ENCODE peak calls at places on chromosomes 13 and 19, in eight cellular contexts. U is uterus, I is tibial nerve, V is ovary, Y is heart left ventricle, K is spleen, A is adrenal gland, R is right lobe of liver. Z is an unnamed sample. For H3K36me3, the result is how much of the 10 kb centered on the place peaks cover.

GRCh38 chr19:2983351-2984195 is 6.2 kb downstream of the TLE6 start:
- DNase-seq in Y (peak), R (no peak), U (peak), A (peak), V (peak), I (peak), K (no peak), Z (peak)

GRCh38 chr13:20037908-20038307 is 79.4 kb downstream of the ZMYM2 start:
- DNase-seq in K (no peak), V (no peak), U (no peak), R (no peak), Y (no peak), A (no peak), I (no peak), Z (no peak)

GRCh38 chr19:6772028-6772865 is at the start of gene VAV1:
- DNase-seq in U (no peak), Y (peak), R (peak), A (no peak), K (peak), I (no peak), V (no peak), Z (peak)

GRCh38 chr19:16435238-16435911 is 36.4 kb downstream of the EPS15L1 start:
- DNase-seq in U (peak), I (peak), A (peak), V (peak), R (no peak), K (no peak), Y (peak), Z (peak)

GRCh38 chr19:2034729-2035589 is 16.1 kb downstream of the MKNK2 start:
- DNase-seq in Y (no peak), V (peak), U (no peak), I (peak), R (peak), A (peak), K (peak), Z (peak)

GRCh38 chr13:34926513-34926912 is 15.6 kb upstream of the NBEA start:
- DNase-seq in Y (no peak), U (no peak), A (no peak), I (no peak), K (no peak), V (no peak), R (no peak), Z (no peak)

GRCh38 chr19:55640043-55640576 is 692 bp upstream of the ZNF580 start:
- DNase-seq in I (no peak), A (peak), V (peak), Y (peak), K (peak), U (peak), R (peak), Z (peak)

GRCh38 chr13:34360702-34361101 is 542.8 kb downstream of the RFC3 start:
- DNase-seq in V (no peak), Y (no peak), R (no peak), K (no peak), U (no peak), I (no peak), A (no peak), Z (no peak)

GRCh38 chr13:87259479-87260083 is 411.6 kb upstream of the SLITRK5 start:
- DNase-seq in I (no peak), U (no peak), R (no peak), A (peak), V (no peak), K (no peak), Y (no peak), Z (peak)

GRCh38 chr13:40316301-40316700 is 350.1 kb downstream of the FOXO1 start:
- DNase-seq in I (no peak), Y (no peak), R (no peak), U (no peak), A (peak), K (no peak), V (peak), Z (no peak)

GRCh38 chr19:50703915-50704548 is 15.6 kb downstream of the SHANK1 start:
- DNase-seq in K (no peak), A (no peak), R (no peak), I (no peak), Y (no peak), U (no peak), V (no peak), Z (no peak)

GRCh38 chr13:49371943-49372636 is 71.8 kb downstream of the CAB39L start:
- DNase-seq in K (no peak), Y (no peak), U (no peak), R (no peak), A (no peak), I (no peak), V (no peak), Z (no peak)

GRCh38 chr13:23980160-23980551 is 82.9 kb upstream of the C1QTNF9B start:
- DNase-seq in A (peak), R (peak), V (peak), I (peak), K (peak), Y (peak), U (peak), Z (peak)

GRCh38 chr19:33472696-33473624 is 48.6 kb downstream of the PEPD start:
- DNase-seq in R (peak), A (peak), V (no peak), U (peak), Y (no peak), I (no peak), K (peak), Z (no peak)

GRCh38 chr19:14383898-14384669 is 2.8 kb downstream of the ADGRE5 start:
- DNase-seq in R (no peak), Y (peak), A (peak), K (no peak), U (peak), V (no peak), I (no peak), Z (no peak)

GRCh38 chr19:6204866-6205723 is 69.6 kb downstream of the ACSBG2 start:
- DNase-seq in R (no peak), Y (no peak), I (no peak), K (no peak), U (no peak), A (no peak), V (no peak), Z (no peak)

GRCh38 chr13:66640231-66640630 is 589.9 kb downstream of the PCDH9 start:
- DNase-seq in K (no peak), U (no peak), Y (no peak), A (no peak), I (no peak), V (no peak), R (no peak), Z (no peak)

GRCh38 chr19:9128171-9128570 is 1.4 kb upstream of the OR7G3 start:
- DNase-seq in R (peak), I (no peak), A (no peak), Y (no peak), V (no peak), K (no peak), U (no peak), Z (no peak)

GRCh38 chr19:11020982-11021759 is 60.3 kb downstream of the SMARCA4 start:
- DNase-seq in R (no peak), V (no peak), I (no peak), A (peak), K (no peak), U (no peak), Y (no peak), Z (no peak)

GRCh38 chr13:59587030-59587429 is 576.7 kb downstream of the DIAPH3 start:
- DNase-seq in Y (no peak), K (no peak), U (no peak), R (no peak), I (no peak), A (no peak), V (no peak), Z (no peak)

GRCh38 chr13:87792878-87793277 is 121.7 kb downstream of the SLITRK5 start:
- DNase-seq in U (no peak), R (no peak), A (no peak), V (no peak), K (no peak), I (no peak), Y (no peak), Z (no peak)

GRCh38 chr13:36548129-36548528 is 115.8 kb downstream of the CCNA1 start:
- DNase-seq in R (no peak), K (no peak), A (no peak), Y (no peak), I (no peak), V (no peak), U (no peak), Z (peak)

GRCh38 chr13:113002206-113002821 is 33.3 kb downstream of the MCF2L start:
- DNase-seq in A (no peak), R (no peak), K (no peak), V (no peak), Y (no peak), I (no peak), U (no peak), Z (peak)

GRCh38 chr19:15251749-15252397 is 19.6 kb upstream of the EPHX3 start:
- DNase-seq in R (no peak), V (peak), A (peak), K (no peak), I (peak), U (peak), Y (peak), Z (peak)

GRCh38 chr19:17473041-17473440 is 2.7 kb downstream of the SLC27A1 start:
- DNase-seq in V (no peak), A (peak), K (no peak), I (no peak), R (no peak), U (no peak), Y (no peak), Z (no peak)

GRCh38 chr13:44084146-44084545 is 204.4 kb downstream of the LACC1 start:
- DNase-seq in K (no peak), V (no peak), R (no peak), I (no peak), Y (no peak), U (no peak), A (no peak), Z (no peak)

GRCh38 chr13:33543631-33544030 is 258.1 kb upstream of the STARD13 start:
- DNase-seq in K (no peak), R (no peak), Y (no peak), U (no peak), I (no peak), V (no peak), A (no peak), Z (no peak)

GRCh38 chr13:40792284-40793051 is 3.1 kb downstream of the SLC25A15 start:
- DNase-seq in U (no peak), Y (no peak), K (no peak), I (no peak), A (no peak), V (no peak), R (no peak), Z (no peak)

GRCh38 chr19:14480695-14481069 is 5.5 kb upstream of the PTGER1 start:
- DNase-seq in K (no peak), I (no peak), U (no peak), V (no peak), Y (no peak), R (no peak), A (no peak), Z (no peak)

GRCh38 chr19:32176591-32176990 is 168.8 kb upstream of the ZNF507 start:
- DNase-seq in R (no peak), V (no peak), A (no peak), Y (no peak), K (no peak), I (no peak), U (no peak), Z (no peak)

GRCh38 chr13:101399365-101399764 is 16.9 kb downstream of the NALCN start:
- DNase-seq in K (no peak), A (no peak), I (no peak), V (no peak), R (no peak), U (no peak), Y (no peak), Z (no peak)

GRCh38 chr13:99393791-99394735 is 86.9 kb upstream of the GPR183 start:
- DNase-seq in A (no peak), U (no peak), Y (no peak), I (no peak), K (no peak), R (no peak), V (no peak), Z (no peak)

GRCh38 chr13:95643009-95643408 is 1.5 kb downstream of the DZIP1 start:
- DNase-seq in R (no peak), V (no peak), I (no peak), U (no peak), K (no peak), Y (no peak), A (no peak), Z (no peak)
- H3K4me3 ChIP-seq in R (no peak), V (peak), I (no peak), U (peak), K (no peak), Y (no peak), A (no peak), Z (no peak)

GRCh38 chr19:3983936-3984583 is 1.2 kb downstream of the EEF2 start:
- DNase-seq in Y (peak), K (peak), U (no peak), I (no peak), V (no peak), A (peak), R (peak), Z (peak)
- TF ChIP-seq POLR2A in Y (no peak), K (no peak), U (no peak), I (no peak), V (peak), A (peak), R (peak), Z (no peak)

DNA sequence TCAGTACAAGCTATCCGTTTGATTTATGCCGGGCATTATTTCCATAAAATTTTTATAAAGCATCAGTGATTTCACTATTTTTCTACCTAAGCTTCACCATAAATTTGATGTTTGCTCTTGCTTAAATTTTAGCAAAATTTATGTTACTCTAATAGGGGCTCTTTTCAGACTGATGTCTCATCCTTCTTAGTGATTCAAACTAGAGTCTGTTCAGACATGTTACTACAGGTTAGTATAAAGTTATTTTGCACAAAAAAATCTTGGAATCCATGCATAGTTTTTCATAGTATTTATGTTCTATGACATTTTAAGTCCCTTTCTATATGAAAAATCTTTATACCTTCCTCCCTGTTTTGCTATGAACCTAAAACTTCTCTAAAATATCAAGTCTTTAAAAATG is 1151.9 kb downstream of the SLITRK5 start:
- DNase-seq in V (no peak), U (no peak), I (no peak), R (no peak), K (no peak), A (no peak), Y (no peak), Z (no peak)
- H3K36me3 ChIP-seq in V (under half), U (under half), I (under half), R (under half), K (under half), A (under half), Y (under half), Z (under half)

GRCh38 chr19:19386373-19386869 is 19.1 kb upstream of the GATAD2A start:
- DNase-seq in A (no peak), U (no peak), Y (no peak), K (peak), V (no peak), R (no peak), I (no peak), Z (no peak)

GRCh38 chr19:19382118-19382517 is 23.4 kb upstream of the GATAD2A start:
- DNase-seq in K (peak), V (no peak), R (no peak), U (no peak), I (no peak), Y (no peak), A (no peak), Z (no peak)

GRCh38 chr19:19385131-19385899 is 20.2 kb upstream of the GATAD2A start:
- DNase-seq in R (peak), A (peak), I (peak), U (peak), Y (peak), K (peak), V (peak), Z (peak)

GRCh38 chr19:19385900-19386339 is 19.6 kb upstream of the GATAD2A start:
- DNase-seq in V (peak), K (peak), R (no peak), I (no peak), Y (no peak), A (peak), U (no peak), Z (no peak)

DNA sequence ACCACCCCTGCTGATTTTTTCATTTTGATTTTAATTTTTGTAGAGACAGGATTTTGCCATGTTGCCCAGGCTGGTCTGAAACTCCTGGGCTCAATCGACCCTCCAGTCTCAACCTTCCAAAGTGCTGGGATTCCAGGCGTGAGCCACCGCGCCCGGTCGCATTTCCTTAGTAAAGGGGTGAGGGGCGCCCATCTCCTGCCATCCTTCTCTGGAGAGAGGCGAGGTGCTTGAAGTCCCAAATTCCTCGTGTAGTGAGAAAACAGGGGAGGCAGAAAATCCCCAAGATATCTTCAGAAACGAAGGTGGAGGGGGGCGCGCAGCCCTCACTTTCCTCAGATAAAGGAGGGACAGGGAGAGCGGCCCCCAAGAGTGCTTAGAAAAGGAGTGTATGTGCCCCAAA is 21.0 kb upstream of the GATAD2A start:
- DNase-seq in R (no peak), K (peak), A (no peak), U (no peak), I (no peak), Y (no peak), V (no peak), Z (no peak)
- H3K4me3 ChIP-seq in R (peak), K (peak), A (peak), U (peak), I (no peak), Y (peak), V (peak), Z (no peak)

DNA sequence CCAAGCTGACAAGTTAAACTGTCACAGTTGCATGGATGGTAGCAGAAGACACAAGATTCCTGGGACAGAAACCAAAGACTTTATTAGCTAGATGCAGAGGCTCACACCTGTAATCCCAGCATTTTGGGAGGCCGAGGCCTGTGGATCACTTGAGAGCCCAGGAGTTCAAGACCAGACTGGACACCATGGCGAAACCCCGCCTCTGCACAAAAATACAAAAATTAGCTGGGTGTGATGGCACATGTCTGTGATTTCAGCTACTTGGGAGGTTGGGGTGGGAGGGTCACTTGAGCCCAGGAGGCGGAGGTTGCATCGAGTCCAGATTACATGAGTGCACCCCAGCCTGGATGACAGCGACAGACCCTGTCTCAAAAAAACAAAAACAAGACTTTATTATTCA is 346.6 kb downstream of the IRS2 start:
- DNase-seq in U (no peak), K (no peak), R (no peak), V (no peak), Y (no peak), A (no peak), I (no peak), Z (no peak)
- TF ChIP-seq POLR2A in U (no peak), K (no peak), R (no peak), V (no peak), Y (no peak), A (no peak), I (no peak), Z (no peak)

GRCh38 chr19:43913383-43913782 is 21.7 kb downstream of the ZNF45 start:
- DNase-seq in R (no peak), U (no peak), V (no peak), A (no peak), Y (no peak), I (no peak), K (no peak), Z (no peak)
- H3K36me3 ChIP-seq in R (under half), U (under half), V (under half), A (under half), Y (under half), I (half or more), K (half or more), Z (half or more)

Z was measured in thyroid gland.